ENCODE peak calls at places on chromosomes 4 and X, in five cellular contexts. D, T, P, R and A are unnamed samples.

GRCh38 chrX:153766098-153766817 is 2.2 kb downstream of the PLXNB3 start:
- DNase-seq in D (no peak), T (peak), P (peak), R (peak), A (peak)

GRCh38 chr4:26093561-26093960 is 179.5 kb downstream of the SMIM20 start:
- DNase-seq in D (no peak), T (no peak), P (no peak), R (no peak), A (no peak)

GRCh38 chrX:154529206-154529612 is 13.2 kb upstream of the FAM3A start:
- DNase-seq in D (no peak), T (no peak), P (no peak), R (no peak), A (no peak)

GRCh38 chr4:60223098-60223497 is 977.0 kb upstream of the ADGRL3 start:
- DNase-seq in D (no peak), T (peak), P (no peak), R (no peak), A (no peak)

GRCh38 chrX:140507982-140508305 is 3.1 kb upstream of the SOX3 start:
- DNase-seq in D (no peak), T (no peak), P (no peak), R (no peak), A (peak)

GRCh38 chr4:79823148-79823763 is 249.8 kb downstream of the ANTXR2 start:
- DNase-seq in D (no peak), T (no peak), P (no peak), R (no peak), A (no peak)

GRCh38 chr4:107519057-107519456 is 201.0 kb downstream of the PAPSS1 start:
- DNase-seq in D (no peak), T (no peak), P (peak), R (no peak), A (peak)

GRCh38 chr4:7358100-7358735 is 76.5 kb downstream of the PSAPL1 start:
- DNase-seq in D (no peak), T (peak), P (no peak), R (no peak), A (peak)

GRCh38 chr4:48017108-48017527 is 546 bp downstream of the NIPAL1 start:
- DNase-seq in D (peak), T (peak), P (peak), R (no peak), A (no peak)

GRCh38 chr4:3256230-3257124 is 7.5 kb downstream of the MSANTD1 start:
- DNase-seq in D (no peak), T (no peak), P (no peak), R (no peak), A (no peak)

GRCh38 chrX:136168929-136169735 is 21.8 kb downstream of the FHL1 start:
- DNase-seq in D (no peak), T (peak), P (no peak), R (no peak), A (peak)

GRCh38 chrX:71532078-71532752 is 689 bp upstream of the OGT start:
- DNase-seq in D (peak), T (peak), P (peak), R (peak), A (peak)

GRCh38 chr4:13261486-13262257 is 222.5 kb downstream of the RAB28 start:
- DNase-seq in D (no peak), T (no peak), P (no peak), R (no peak), A (no peak)

GRCh38 chrX:69151898-69152297 is 13.4 kb downstream of the PJA1 start:
- DNase-seq in D (no peak), T (no peak), P (no peak), R (no peak), A (no peak)

GRCh38 chr4:163161536-163162205 is 5.0 kb downstream of the NAF1 start:
- DNase-seq in D (no peak), T (peak), P (peak), R (no peak), A (no peak)

GRCh38 chr4:183441276-183441675 is 3.2 kb upstream of the CDKN2AIP start:
- DNase-seq in D (no peak), T (no peak), P (no peak), R (no peak), A (no peak)

GRCh38 chr4:1400191-1400805 is 5.9 kb downstream of the NKX1-1 start:
- DNase-seq in D (no peak), T (no peak), P (no peak), R (no peak), A (no peak)

GRCh38 chrX:130625381-130625780 is 223.6 kb downstream of the RBMX2 start:
- DNase-seq in D (no peak), T (no peak), P (no peak), R (no peak), A (no peak)

GRCh38 chr4:181604546-181604945 is 638.7 kb upstream of the TENM3 start:
- DNase-seq in D (no peak), T (no peak), P (no peak), R (no peak), A (no peak)

GRCh38 chrX:111375747-111376146 is 36.2 kb downstream of the DCX start:
- DNase-seq in D (no peak), T (no peak), P (no peak), R (no peak), A (no peak)

GRCh38 chrX:68936608-68937007 is 107.8 kb downstream of the EFNB1 start:
- DNase-seq in D (no peak), T (peak), P (no peak), R (no peak), A (no peak)

GRCh38 chr4:36249605-36250004 is 5.3 kb upstream of the ARAP2 start:
- DNase-seq in D (no peak), T (no peak), P (no peak), R (no peak), A (no peak)

GRCh38 chr4:80036949-80037348 is 36.1 kb downstream of the ANTXR2 start:
- DNase-seq in D (no peak), T (peak), P (no peak), R (no peak), A (peak)

GRCh38 chrX:69153060-69153730 is 12.1 kb downstream of the PJA1 start:
- DNase-seq in D (peak), T (no peak), P (no peak), R (no peak), A (peak)

GRCh38 chr4:147354994-147355393 is 125.9 kb upstream of the EDNRA start:
- DNase-seq in D (no peak), T (no peak), P (no peak), R (no peak), A (no peak)

GRCh38 chrX:134244043-134244442 is 7.1 kb downstream of the CCDC160 start:
- DNase-seq in D (no peak), T (peak), P (no peak), R (no peak), A (no peak)

GRCh38 chr4:85078016-85078415 is 111.5 kb upstream of the WDFY3 start:
- DNase-seq in D (no peak), T (no peak), P (no peak), R (no peak), A (no peak)

GRCh38 chr4:128468485-128468989 is 180.9 kb upstream of the PGRMC2 start:
- DNase-seq in D (no peak), T (peak), P (no peak), R (no peak), A (peak)

GRCh38 chr4:8855781-8856245 is 15.8 kb downstream of the HMX1 start:
- DNase-seq in D (no peak), T (no peak), P (no peak), R (no peak), A (no peak)

GRCh38 chr4:6548201-6548881 is 26.6 kb upstream of the MAN2B2 start:
- DNase-seq in D (no peak), T (no peak), P (no peak), R (no peak), A (peak)

GRCh38 chr4:174669278-174669677 is 147.0 kb upstream of the HPGD start:
- DNase-seq in D (no peak), T (peak), P (no peak), R (no peak), A (no peak)

GRCh38 chrX:45735571-45735970 is 534.9 kb upstream of the DIPK2B start:
- DNase-seq in D (no peak), T (no peak), P (no peak), R (no peak), A (no peak)

GRCh38 chrX:38347136-38347535 is 5.3 kb upstream of the OTC start:
- DNase-seq in D (no peak), T (peak), P (no peak), R (peak), A (peak)

GRCh38 chr4:125420499-125420898 is 105.7 kb downstream of the FAT4 start:
- DNase-seq in D (no peak), T (no peak), P (no peak), R (no peak), A (no peak)

GRCh38 chr4:159766241-159766640 is 663.4 kb downstream of the RAPGEF2 start:
- DNase-seq in D (no peak), T (no peak), P (no peak), R (no peak), A (no peak)

GRCh38 chr4:136637071-136637777 is 895.1 kb downstream of the PCDH18 start:
- DNase-seq in D (no peak), T (no peak), P (peak), R (no peak), A (peak)

GRCh38 chr4:20687894-20688293 is 12.4 kb upstream of the PACRGL start:
- DNase-seq in D (no peak), T (peak), P (no peak), R (no peak), A (no peak)